ENCODE peak calls at places on chromosomes 2 and 18, in six cellular contexts. M is body of pancreas, A is cardiac fibroblast, J is mucosa of descending colon, E is spleen, Q is endodermal cell. G is an unnamed sample.

GRCh38 chr2:69933839-69934613 is 19.1 kb downstream of the MXD1 start:
- DNase-seq in A (peak; percentile 90), M (no peak), E (no peak), J (no peak), Q (no peak), G (peak; percentile 20)

GRCh38 chr2:171735991-171736710 is 48.9 kb downstream of the DYNC1I2 start:
- DNase-seq in Q (no peak), M (no peak), J (no peak), E (no peak), A (no peak), G (no peak)

GRCh38 chr18:39647627-39648502 is 2082.3 kb upstream of the CELF4 start:
- DNase-seq in Q (no peak), A (peak; percentile 92), E (no peak), J (no peak), M (no peak), G (peak; percentile 36)

GRCh38 chr2:105595536-105595935 is 149.2 kb upstream of the NCK2 start:
- DNase-seq in M (no peak), J (no peak), Q (no peak), A (no peak), E (no peak), G (peak; percentile 71)

GRCh38 chr2:13114391-13114790 is 397.7 kb downstream of the TRIB2 start:
- DNase-seq in E (no peak), Q (no peak), A (peak; percentile 38), M (peak; percentile 56), J (no peak), G (peak; percentile 8)

GRCh38 chr2:199850718-199851498 is at the start of gene FTCDNL1:
- DNase-seq in J (peak; percentile 86), E (peak; percentile 94), M (peak; percentile 73), A (peak; percentile 24), Q (peak; percentile 85), G (peak; percentile 72)

GRCh38 chr2:121288454-121289231 is 3.6 kb upstream of the TFCP2L1 start:
- DNase-seq in A (no peak), Q (no peak), M (no peak), E (no peak), J (no peak), G (no peak)

GRCh38 chr18:1965541-1965940 is 605.8 kb downstream of the METTL4 start:
- DNase-seq in Q (no peak), A (no peak), J (no peak), E (no peak), M (no peak), G (no peak)

GRCh38 chr18:70332694-70333093 is 43.8 kb downstream of the SOCS6 start:
- DNase-seq in M (no peak), E (no peak), Q (no peak), J (no peak), A (no peak), G (no peak)

GRCh38 chr2:161312996-161313395 is 4.8 kb downstream of the PSMD14 start:
- DNase-seq in A (no peak), E (no peak), Q (no peak), M (no peak), J (no peak), G (no peak)

GRCh38 chr2:138112536-138112935 is 148.3 kb downstream of the HNMT start:
- DNase-seq in A (peak; percentile 76), E (no peak), Q (no peak), J (no peak), M (no peak), G (no peak)

DNA sequence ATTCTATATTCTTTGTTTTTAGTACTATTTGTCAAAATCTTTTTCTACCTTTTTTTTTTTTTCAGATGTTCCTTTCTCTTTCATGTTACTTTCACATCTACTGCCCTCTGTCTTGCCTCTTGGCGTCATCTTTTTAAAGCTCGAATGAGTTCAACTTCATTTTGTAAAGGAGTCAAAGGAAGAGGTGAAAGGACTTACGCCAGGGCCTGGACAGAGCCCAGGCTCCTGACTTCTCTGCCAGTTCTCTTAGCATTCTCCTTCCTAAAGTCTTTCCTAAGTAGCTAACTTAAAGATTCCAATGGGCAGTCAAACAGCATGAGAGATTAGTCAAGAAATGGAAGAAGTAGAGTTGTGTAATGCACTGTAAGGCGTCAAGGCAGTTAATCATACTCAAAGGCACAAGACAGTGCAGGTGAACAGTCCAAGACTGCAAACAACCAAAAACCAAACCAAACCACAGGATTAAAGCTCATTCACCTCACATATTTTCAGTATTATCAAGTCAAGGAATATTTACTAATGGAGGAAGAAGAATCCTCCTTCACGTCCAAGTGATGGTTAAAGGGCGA is 301.7 kb downstream of the TCF4 start:
- DNase-seq in A (no peak), J (no peak), M (no peak), E (no peak), Q (no peak), G (no peak)
- TF ChIP-seq CTCF in A (no peak), J (no peak), M (no peak), E (no peak), Q (no peak), G (no peak)

GRCh38 chr18:61612517-61612916 is 279.3 kb downstream of the CDH20 start:
- DNase-seq in E (no peak), J (no peak), A (no peak), Q (no peak), M (no peak), G (no peak)
- TF ChIP-seq CTCF in E (no peak), J (no peak), A (peak; percentile 28), Q (peak; percentile 64), M (no peak), G (no peak)

GRCh38 chr2:40957508-40957907 is 505.6 kb upstream of the SLC8A1 start:
- DNase-seq in A (peak; percentile 40), E (peak; percentile 55), Q (no peak), M (no peak), J (no peak), G (no peak)

GRCh38 chr2:40955042-40955441 is 503.2 kb upstream of the SLC8A1 start:
- DNase-seq in Q (no peak), E (no peak), J (no peak), A (no peak), M (no peak), G (no peak)

GRCh38 chr2:40953341-40953740 is 501.5 kb upstream of the SLC8A1 start:
- DNase-seq in M (no peak), A (no peak), Q (no peak), J (no peak), E (no peak), G (no peak)

GRCh38 chr2:40955635-40956034 is 503.7 kb upstream of the SLC8A1 start:
- DNase-seq in M (no peak), Q (no peak), A (no peak), E (no peak), J (no peak), G (no peak)
- TF ChIP-seq CTCF in M (no peak), Q (no peak), A (no peak), E (no peak), J (no peak), G (no peak)

GRCh38 chr2:175203621-175204496 is 22.3 kb upstream of the ATP5MC3 start:
- DNase-seq in E (peak; percentile 76), M (peak; percentile 60), J (no peak), Q (peak; percentile 89), A (peak; percentile 62), G (peak; percentile 70)
- TF ChIP-seq CTCF in E (no peak), M (peak; percentile 59), J (peak; percentile 29), Q (peak; percentile 84), A (peak; percentile 53), G (peak; percentile 47)

GRCh38 chr18:49206717-49207116 is 253.7 kb downstream of the DYM start:
- DNase-seq in Q (no peak), A (peak; percentile 35), E (no peak), M (no peak), J (no peak), G (no peak)
- TF ChIP-seq CTCF in Q (no peak), A (no peak), E (no peak), M (no peak), J (no peak), G (no peak)

DNA sequence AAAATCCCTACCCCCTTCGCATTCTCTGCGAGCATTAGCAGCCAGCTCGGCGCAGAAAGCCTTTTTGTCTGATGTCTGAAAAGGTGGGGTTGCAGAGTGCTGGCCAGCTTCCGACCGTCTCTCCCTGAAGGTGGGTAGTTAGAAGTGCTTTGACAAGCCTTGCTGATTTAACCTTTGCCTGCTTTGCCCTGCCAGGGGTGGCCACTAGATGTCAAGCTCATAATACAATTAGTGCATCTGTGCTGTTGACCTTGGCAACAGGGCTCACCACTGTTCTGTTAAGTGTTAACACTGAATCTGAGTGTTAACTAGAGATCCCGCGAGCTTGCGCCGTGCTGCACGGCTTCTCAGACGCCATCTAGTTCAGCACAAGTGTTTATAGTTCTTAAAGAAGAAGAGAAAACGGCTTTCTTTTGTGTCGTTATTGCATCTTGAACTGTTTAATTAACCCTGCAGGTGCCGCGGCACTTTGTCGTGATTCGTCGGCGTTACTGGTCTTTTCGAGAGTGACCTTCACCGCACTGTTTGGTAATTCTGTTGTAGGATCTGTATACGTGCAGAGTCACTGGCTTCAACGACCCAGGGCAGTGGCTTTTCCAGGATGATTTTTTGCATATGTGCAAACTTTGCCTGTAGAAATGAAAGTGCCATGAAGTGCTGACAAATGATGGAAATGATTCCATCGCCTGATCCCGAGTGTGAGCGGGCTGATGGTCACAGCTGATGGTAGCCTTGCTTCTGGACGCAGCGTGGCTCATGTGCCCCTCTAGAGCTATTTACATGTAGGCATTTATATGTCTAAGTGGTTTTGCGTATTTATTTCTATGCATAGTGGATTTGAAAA is 5.5 kb downstream of the SALL3 start:
- DNase-seq in A (peak; percentile 19), E (no peak), M (no peak), Q (peak; percentile 92), J (no peak), G (no peak)
- TF ChIP-seq CTCF in A (no peak), E (no peak), M (no peak), Q (peak; percentile 79), J (no peak), G (no peak)